ENCODE peak calls at places on chromosomes 1 and 21, in ten cellular contexts. R is HFFc6, K is adrenal gland, W is transverse colon, M is WTC11, L is psoas muscle, H is cardiac muscle cell, B is AG04450, V is tibial nerve, P is epithelial cell of esophagus. D is an unnamed sample.
A peak's percentile ranks its signal among the peaks of the same experiment; 100 is the strongest.

GRCh38 chr1:116717318-116717717 is 36.9 kb upstream of the CD2 start:
- DNase-seq in H (no peak), K (no peak), B (no peak), R (no peak), P (no peak), M (no peak), L (no peak), V (no peak), W (no peak), D (no peak)

GRCh38 chr1:241713316-241713715 is 61.2 kb downstream of the WDR64 start:
- DNase-seq in W (no peak), B (no peak), M (no peak), L (no peak), P (no peak), V (no peak), H (no peak), K (no peak), R (no peak), D (no peak)

GRCh38 chr1:155093938-155094621 is 15.4 kb downstream of the EFNA3 start:
- DNase-seq in M (no peak), P (peak; percentile 68), L (no peak), V (no peak), K (no peak), R (peak; percentile 45), B (no peak), H (peak; percentile 82), W (no peak), D (no peak)

GRCh38 chr1:201495447-201496295 is 11.3 kb downstream of the CSRP1 start:
- DNase-seq in W (peak; percentile 65), P (peak; percentile 78), V (peak; percentile 65), B (no peak), R (peak; percentile 44), L (peak; percentile 84), K (peak; percentile 59), M (no peak), H (peak; percentile 88), D (peak; percentile 32)

GRCh38 chr21:34029724-34030528 is 43.5 kb upstream of the MRPS6 start:
- DNase-seq in H (peak; percentile 42), B (peak; percentile 16), P (peak; percentile 94), M (peak; percentile 62), K (peak; percentile 44), V (no peak), W (peak; percentile 36), L (no peak), R (peak; percentile 75), D (peak; percentile 31)

GRCh38 chr1:41102208-41102607 is 80.7 kb upstream of the SLFNL1 start:
- DNase-seq in W (peak; percentile 90), B (peak; percentile 92), L (peak; percentile 93), R (peak; percentile 93), V (peak; percentile 77), P (peak; percentile 59), H (no peak), M (no peak), K (peak; percentile 92), D (no peak)

GRCh38 chr1:180365039-180365438 is 135.0 kb downstream of the LHX4 start:
- DNase-seq in W (no peak), V (no peak), R (no peak), P (peak; percentile 7), M (no peak), L (no peak), K (no peak), H (no peak), B (no peak), D (no peak)

GRCh38 chr1:212607206-212607923 is 1.2 kb upstream of the ATF3 start:
- DNase-seq in K (peak; percentile 31), R (no peak), B (no peak), V (no peak), H (peak; percentile 42), M (no peak), P (no peak), W (peak; percentile 55), L (peak; percentile 62), D (no peak)

GRCh38 chr1:168151935-168152334 is 15.2 kb upstream of the GPR161 start:
- DNase-seq in R (no peak), W (no peak), K (no peak), B (no peak), H (no peak), P (no peak), M (no peak), V (no peak), L (no peak), D (no peak)

GRCh38 chr1:167460836-167461235 is 57.5 kb downstream of the CD247 start:
- DNase-seq in R (no peak), W (no peak), L (no peak), H (no peak), K (no peak), B (no peak), V (no peak), M (no peak), P (no peak), D (no peak)

GRCh38 chr1:10339815-10340214 is 59.0 kb upstream of the PGD start:
- DNase-seq in V (no peak), W (peak; percentile 10), R (peak; percentile 15), P (peak; percentile 76), H (peak; percentile 58), B (no peak), M (peak; percentile 60), L (no peak), K (peak; percentile 44), D (peak; percentile 31)

DNA sequence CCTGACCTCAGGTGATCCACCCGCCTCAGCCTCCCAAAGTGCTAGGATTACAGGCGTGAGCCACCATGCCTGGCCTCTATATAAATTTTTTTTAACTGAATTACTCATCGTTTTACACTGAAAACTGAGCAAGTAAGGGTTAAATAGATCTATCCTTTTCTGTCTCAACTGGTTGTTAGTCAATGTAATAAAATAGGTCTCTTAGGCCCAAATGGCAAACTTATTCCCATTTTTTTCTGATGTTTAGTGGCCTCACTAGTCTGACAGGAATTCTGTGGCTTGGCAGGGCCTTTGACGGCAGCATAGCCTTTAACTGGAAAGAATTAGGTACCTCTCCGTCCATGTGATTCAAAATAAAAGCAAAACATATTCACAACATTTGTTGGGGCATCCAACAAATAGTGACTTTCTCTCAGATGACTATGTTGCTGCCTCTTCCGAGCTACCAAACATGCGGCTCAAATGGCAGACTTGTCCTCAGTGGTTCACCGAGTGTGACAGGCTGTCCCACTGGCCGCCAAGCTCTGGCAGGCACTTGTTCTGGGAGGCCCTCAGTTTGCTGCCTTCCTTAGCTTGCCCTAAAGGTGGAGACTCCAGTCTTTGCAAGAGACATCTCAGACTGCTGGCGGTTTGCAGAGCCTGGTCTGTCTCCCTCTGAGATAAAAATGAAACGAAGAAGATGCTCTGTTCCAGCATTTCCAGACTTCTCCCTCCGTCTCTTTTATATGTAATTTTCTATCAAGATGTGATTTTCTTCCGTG is 17.4 kb downstream of the ATP1A4 start:
- DNase-seq in K (no peak), P (no peak), L (peak; percentile 67), W (no peak), H (peak; percentile 30), B (no peak), M (peak; percentile 63), R (no peak), V (no peak), D (no peak)
- TF ChIP-seq CTCF in K (no peak), P (no peak), L (peak; percentile 15), W (no peak), H (no peak), B (no peak), M (no peak), R (no peak), V (no peak), D (no peak)

DNA sequence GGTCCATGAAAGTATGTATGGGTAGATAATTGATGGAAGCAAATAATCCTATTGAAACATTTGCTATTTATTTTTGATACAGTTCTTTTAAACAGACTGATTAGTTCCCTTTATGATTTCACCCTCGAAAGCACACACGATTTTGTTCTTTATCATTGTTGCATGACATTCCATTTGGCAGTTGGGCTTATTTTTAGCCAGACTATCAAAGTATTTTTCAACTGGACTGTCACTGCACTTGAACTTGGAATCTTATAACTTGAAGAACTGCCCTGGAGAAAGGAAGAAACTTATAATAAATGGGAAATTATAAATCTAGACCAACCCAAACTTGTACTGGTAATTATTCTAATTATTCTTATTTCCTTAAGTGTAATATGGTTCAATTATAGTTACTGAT is at the start of gene TNNI3K:
- DNase-seq in P (no peak), W (no peak), V (no peak), K (no peak), H (peak; percentile 18), B (no peak), R (no peak), L (no peak), M (no peak), D (no peak)
- TF ChIP-seq CTCF in P (no peak), W (no peak), V (no peak), K (no peak), H (no peak), B (no peak), R (no peak), L (no peak), M (no peak), D (no peak)

DNA sequence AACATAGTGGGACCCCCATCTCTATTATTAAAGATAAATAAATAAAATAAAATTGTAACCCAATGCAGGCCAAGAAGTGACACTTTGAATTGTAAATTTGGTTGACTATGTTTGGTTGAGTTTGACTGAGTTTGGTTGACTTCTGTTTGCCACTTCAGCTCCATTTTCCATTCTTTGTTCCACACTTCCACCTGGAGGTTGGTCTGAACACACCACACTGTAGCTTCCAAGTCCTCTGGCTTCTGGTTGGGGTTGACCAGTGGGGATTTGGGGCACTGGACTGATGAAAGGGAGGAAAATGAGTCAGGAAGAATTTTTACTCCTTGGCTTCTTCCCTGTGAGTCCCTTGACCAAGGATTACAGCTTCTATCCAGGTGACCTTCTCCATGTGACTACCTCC is 40.6 kb upstream of the DIPK1A start:
- DNase-seq in K (no peak), L (no peak), B (no peak), M (no peak), H (no peak), R (no peak), W (no peak), P (no peak), V (no peak), D (no peak)
- TF ChIP-seq CTCF in K (no peak), L (no peak), B (no peak), M (no peak), H (no peak), R (no peak), W (no peak), P (no peak), V (no peak), D (no peak)

DNA sequence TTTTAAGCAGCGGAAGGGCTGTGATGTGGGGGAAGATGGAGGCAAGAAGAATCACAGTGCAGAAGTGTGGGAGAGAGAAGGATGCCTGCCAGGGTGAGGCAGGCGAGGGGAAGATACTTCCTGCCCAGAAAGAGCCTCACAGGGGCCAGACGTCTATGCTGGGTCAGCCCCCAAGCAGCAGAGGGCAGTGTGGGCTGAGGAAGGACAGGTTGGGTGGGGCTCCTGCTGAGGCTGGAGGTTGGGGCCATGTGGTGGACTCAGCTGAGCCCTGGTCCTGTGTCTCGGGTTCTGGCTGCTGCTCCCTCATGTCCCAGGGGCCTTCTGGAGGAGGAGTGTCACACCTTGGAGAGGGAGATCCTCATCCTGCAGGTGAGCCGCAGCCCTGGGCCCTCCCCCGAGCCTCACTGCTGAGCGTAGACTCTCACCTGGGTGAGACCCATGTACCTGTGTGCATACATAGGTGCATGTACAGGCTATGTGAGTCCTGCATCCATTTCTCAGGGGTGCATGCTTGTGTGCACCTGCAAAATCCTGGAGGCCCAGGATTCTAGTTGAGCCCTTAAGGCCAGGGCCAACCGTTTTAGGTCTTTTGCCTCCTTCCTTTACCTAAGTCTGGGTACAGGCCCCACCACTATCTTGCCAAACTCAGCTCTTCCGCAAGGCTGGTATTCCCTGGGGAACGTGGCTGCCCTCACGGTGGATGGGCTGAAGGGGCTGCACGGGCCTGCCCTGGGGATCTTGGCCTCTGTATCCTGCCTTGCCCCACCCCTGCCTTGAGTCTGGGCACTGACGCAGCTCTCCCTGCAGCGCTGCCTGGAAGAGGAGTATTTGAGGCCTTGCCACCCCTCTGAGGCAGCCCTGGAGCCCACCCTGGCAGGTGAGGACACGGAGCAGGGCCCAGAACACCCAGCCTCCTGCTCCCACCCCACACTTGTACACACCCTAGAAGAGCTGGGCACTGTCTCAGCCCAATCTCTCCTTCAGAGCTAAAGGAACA is 3.7 kb downstream of the CCDC24 start:
- DNase-seq in H (peak; percentile 20), B (no peak), V (no peak), P (no peak), L (no peak), M (peak; percentile 74), K (no peak), R (no peak), W (peak; percentile 37), D (no peak)
- TF ChIP-seq CTCF in H (peak; percentile 36), B (peak; percentile 39), V (no peak), P (peak; percentile 19), L (no peak), M (no peak), K (no peak), R (peak; percentile 60), W (no peak), D (peak; percentile 47)